ENCODE peak calls at places on chromosomes 4 and X, in four cellular contexts. L is endothelial cell of umbilical vein, G is testis, S is GM23338. F is an unnamed sample.

GRCh38 chr4:48949518-48950207 is 36.4 kb upstream of the CWH43 start:
- DNase-seq in G (no peak), S (no peak), L (no peak), F (no peak)

GRCh38 chr4:54550415-54551171 is 107.2 kb upstream of the KIT start:
- DNase-seq in G (no peak), L (no peak), S (peak), F (no peak)

GRCh38 chrX:64908121-64908520 is 68.1 kb downstream of the ZC4H2 start:
- DNase-seq in G (no peak), S (no peak), L (no peak), F (no peak)

GRCh38 chr4:173782660-173783059 is 252.6 kb upstream of the HAND2 start:
- DNase-seq in S (peak), L (no peak), G (no peak), F (no peak)

GRCh38 chrX:101656817-101657216 is 2.8 kb downstream of the ARMCX2 start:
- DNase-seq in S (no peak), G (no peak), L (no peak), F (no peak)

GRCh38 chr4:21697583-21697982 is 251.0 kb downstream of the KCNIP4 start:
- DNase-seq in G (peak), S (peak), L (no peak), F (peak)

GRCh38 chr4:108360857-108361820 is 192.4 kb upstream of the LEF1 start:
- DNase-seq in S (peak), L (no peak), G (no peak), F (peak)

GRCh38 chr4:100356172-100356571 is 161.7 kb downstream of the EMCN start:
- DNase-seq in G (no peak), L (no peak), S (no peak), F (no peak)

GRCh38 chr4:41693629-41694028 is 54.9 kb downstream of the PHOX2B start:
- DNase-seq in L (peak), G (no peak), S (peak), F (no peak)

GRCh38 chr4:100359433-100359832 is 158.4 kb downstream of the EMCN start:
- DNase-seq in S (no peak), L (no peak), G (no peak), F (no peak)

DNA sequence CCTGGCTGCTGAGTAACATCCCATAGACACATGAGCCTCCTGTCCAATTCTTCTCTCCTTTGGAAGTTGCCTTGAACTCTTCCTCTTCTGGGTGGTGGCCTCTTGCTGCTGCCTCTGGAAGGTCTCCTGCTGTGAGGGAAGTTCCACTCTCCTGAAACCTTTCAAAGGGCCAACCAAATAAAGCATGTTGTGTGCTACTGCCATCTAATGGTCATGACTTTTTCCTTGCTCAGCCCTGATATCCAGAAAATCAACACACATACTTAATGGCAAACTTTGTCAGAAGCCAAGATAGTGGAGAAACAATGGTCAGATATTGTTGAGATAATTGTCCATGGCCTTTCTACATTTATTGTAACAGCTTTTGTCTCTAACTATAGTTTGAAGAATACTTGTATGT is 19.1 kb upstream of the ZXDA start:
- DNase-seq in L (peak), G (no peak), S (peak), F (no peak)
- TF ChIP-seq CTCF in L (peak), G (no peak), S (peak), F (no peak)

DNA sequence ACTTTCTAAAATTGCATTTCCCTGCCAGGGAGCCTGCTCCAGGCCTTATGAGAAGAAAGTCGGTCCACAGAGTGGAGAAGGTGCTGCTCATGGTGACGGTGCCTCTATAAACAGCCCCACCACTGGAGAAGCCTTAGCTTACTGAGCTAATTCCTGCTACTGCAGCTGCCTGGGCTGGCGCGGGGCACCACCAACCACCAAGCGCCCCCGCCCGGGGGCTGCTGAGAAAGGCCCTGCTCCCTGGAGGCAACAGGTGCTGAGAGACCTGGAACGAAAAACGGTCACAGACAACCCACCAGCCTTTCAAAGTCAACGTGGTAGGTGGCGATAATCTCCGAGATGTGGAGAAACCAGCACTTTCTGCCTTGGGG is 2.9 kb downstream of the HCFC1 start:
- DNase-seq in S (peak), L (no peak), G (no peak), F (peak)
- TF ChIP-seq CTCF in S (no peak), L (peak), G (no peak), F (no peak)

DNA sequence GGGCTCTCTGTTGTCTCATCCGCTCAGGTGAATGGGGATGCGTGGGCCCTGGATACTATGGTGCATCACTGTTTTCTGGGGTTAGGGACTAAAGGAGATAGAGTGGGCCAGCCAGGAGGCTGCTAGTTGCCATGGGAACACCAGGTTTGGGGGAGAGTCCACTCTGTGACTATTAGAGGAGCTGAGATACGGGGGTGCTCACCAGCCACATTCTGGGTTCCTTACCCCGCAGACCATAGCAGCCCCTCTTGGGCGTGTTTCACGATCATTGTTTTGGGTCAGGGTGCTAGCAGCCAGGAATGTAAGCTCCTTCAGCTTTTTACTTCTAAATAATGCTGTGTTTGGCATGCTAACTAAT is 4.6 kb downstream of the EFNB1 start:
- DNase-seq in L (no peak), S (no peak), G (no peak), F (no peak)
- TF ChIP-seq CTCF in L (no peak), S (no peak), G (no peak), F (no peak)

GRCh38 chrX:119790977-119791436 is 423 bp downstream of the RPL39 start:
- DNase-seq in S (no peak), L (peak), G (peak), F (peak)
- TF ChIP-seq CTCF in S (no peak), L (no peak), G (no peak), F (no peak)

GRCh38 chr4:80486603-80487002 is 151.1 kb downstream of the CFAP299 start:
- DNase-seq in S (peak), G (no peak), L (no peak), F (no peak)
- TF ChIP-seq CTCF in S (peak), G (no peak), L (no peak), F (no peak)

DNA sequence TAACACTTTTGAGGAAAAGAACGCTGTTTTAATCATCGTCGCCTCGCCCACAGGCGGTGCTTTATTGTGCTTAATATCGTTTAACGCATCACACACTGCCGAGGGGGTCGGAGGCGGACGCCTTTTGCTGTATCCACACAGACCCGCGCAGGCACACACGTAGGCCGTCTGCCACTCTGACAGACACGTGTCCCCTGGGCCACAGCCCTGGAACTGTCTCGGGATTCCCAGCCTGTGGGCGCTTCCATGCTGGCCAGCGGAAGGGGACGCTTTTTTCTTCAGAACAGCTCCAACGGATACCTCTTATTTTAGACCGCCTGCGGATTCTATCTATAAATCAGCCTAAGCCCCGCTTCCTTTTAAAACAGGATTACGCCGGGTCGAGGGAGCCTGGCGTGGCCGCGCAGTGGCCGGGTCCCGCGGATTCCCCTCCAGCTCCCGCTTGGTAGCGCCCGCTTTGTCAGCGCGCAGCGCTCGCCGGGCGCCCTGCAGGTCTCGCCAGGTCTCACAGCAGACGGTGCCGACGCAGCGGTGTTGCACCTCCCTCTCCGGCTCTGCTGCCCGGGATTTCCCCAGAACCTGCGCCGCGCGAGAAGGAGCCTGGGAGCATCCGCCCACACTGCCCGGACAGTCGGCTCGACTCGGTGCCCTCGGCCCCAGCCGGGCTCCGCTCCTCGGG is at the start of gene NOCT:
- DNase-seq in G (peak), L (peak), S (peak), F (peak)
- TF ChIP-seq CTCF in G (no peak), L (peak), S (no peak), F (no peak)

GRCh38 chr4:118953276-118953675 is 64.6 kb downstream of the SYNPO2 start:
- DNase-seq in G (no peak), S (no peak), L (no peak), F (no peak)
- TF ChIP-seq CTCF in G (no peak), S (no peak), L (no peak), F (no peak)

DNA sequence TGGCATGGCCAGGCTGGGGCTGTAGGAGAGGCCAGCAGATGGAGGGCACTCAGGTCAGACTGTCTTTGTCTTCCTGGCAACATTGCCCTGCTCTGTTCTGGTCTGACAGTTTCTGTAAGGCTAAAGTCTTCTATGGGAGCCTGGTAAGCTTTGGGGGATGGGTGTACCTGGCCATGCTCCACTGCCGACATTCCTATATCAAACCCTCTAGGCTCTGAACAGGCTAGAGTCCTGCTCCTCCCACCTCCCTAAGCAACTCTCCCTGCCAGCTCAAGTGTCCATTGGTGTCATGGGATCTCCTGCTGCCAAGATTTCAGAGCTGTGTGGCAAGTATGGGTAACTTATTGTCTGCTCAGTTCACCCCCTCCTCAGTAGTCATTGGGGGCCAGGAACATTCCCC is 163.5 kb upstream of the UGT8 start:
- DNase-seq in L (no peak), G (no peak), S (no peak), F (no peak)
- TF ChIP-seq CTCF in L (no peak), G (no peak), S (no peak), F (no peak)

DNA sequence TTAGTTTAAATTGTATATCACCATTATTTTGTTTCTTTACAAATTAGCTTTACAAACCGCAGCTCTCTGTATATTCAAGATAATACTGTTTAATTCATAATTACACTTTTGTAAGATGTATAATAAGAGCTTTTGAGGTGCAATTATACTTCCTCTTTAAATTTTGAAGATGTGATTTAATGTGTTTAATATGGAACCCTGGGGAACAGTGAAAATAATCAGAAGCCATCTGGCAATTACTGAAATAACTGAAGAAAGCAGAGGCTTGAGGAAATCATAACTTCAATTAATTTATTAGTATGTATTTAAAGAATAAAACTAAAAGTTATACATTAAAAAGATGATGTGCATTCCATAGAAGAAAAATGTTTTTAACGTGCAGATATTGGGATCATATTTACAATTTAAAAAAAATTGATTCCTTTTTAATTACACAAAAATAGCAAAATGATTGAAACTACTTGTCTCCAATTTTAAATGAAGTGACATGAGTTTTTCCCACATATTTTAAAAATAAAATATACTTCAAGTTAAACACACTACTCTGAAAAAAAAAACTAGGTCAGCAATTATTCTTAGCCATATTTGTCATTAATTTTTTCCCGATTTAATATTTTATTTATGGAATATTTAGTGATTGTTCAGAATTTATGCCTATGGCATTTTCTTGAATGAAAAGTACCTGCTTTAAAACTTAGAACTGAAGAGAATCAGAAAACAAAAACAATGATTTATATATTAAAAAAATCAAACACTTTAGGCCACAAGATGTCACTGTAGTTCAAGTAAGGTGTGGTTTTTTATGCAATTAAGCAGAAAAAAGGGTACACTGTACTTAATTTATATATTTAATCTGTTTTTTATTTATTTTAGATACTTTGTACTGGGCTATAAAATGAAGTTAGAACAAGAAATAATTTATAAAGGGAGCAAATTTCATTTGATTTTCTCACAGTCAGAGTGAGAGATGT is 942.7 kb upstream of the NDST4 start:
- DNase-seq in G (no peak), S (peak), L (peak), F (no peak)
- TF ChIP-seq CTCF in G (no peak), S (no peak), L (peak), F (peak)

GRCh38 chr4:78311306-78311705 is 240.3 kb upstream of the ANXA3 start:
- DNase-seq in G (no peak), S (peak), L (no peak), F (no peak)
- TF ChIP-seq CTCF in G (no peak), S (peak), L (no peak), F (no peak)

F was measured in nephron progenitor cell.